ENCODE peak calls at places on chromosomes 11 and 22, in ten cellular contexts. Q is right lobe of liver; N is BE2C; Z is pancreas; D is CD8-positive, alpha-beta T cell; B is psoas muscle; J is lower lobe of right lung; O is upper lobe of right lung; M is transverse colon; L is neural progenitor cell. Y is an unnamed sample.
A peak's percentile ranks its signal among the peaks of the same experiment; 100 is the strongest.

GRCh38 chr11:73974611-73975478 is 7.8 kb downstream of the UCP2 start:
- DNase-seq in Q (peak; percentile 31), N (no peak), Z (no peak), D (no peak), B (peak; percentile 6), J (no peak), O (no peak), M (no peak), L (no peak), Y (peak; percentile 25)

GRCh38 chr22:27238935-27239510 is 562.5 kb downstream of the MN1 start:
- DNase-seq in Q (peak; percentile 59), N (peak; percentile 98), Z (peak; percentile 87), D (no peak), B (peak; percentile 85), J (peak; percentile 52), O (peak; percentile 70), M (no peak), L (no peak), Y (peak; percentile 65)

GRCh38 chr11:95456704-95457491 is 225.9 kb upstream of the SESN3 start:
- DNase-seq in Q (no peak), N (no peak), Z (no peak), D (no peak), B (no peak), J (no peak), O (no peak), M (no peak), L (no peak), Y (no peak)

GRCh38 chr11:58905716-58906547 is 33.4 kb upstream of the GLYATL1 start:
- DNase-seq in Q (peak; percentile 71), N (peak; percentile 73), Z (no peak), D (no peak), B (peak; percentile 73), J (no peak), O (no peak), M (peak; percentile 50), L (peak; percentile 92), Y (no peak)

GRCh38 chr11:86617502-86617901 is 54.9 kb downstream of the ME3 start:
- DNase-seq in Q (no peak), N (no peak), Z (no peak), D (no peak), B (no peak), J (no peak), O (no peak), M (no peak), L (no peak), Y (no peak)

GRCh38 chr11:128210148-128210940 is 377.0 kb downstream of the ETS1 start:
- DNase-seq in Q (no peak), N (no peak), Z (no peak), D (no peak), B (no peak), J (no peak), O (no peak), M (peak; percentile 51), L (no peak), Y (peak; percentile 89)

GRCh38 chr22:45731798-45732495 is 60.3 kb downstream of the ATXN10 start:
- DNase-seq in Q (no peak), N (no peak), Z (no peak), D (no peak), B (no peak), J (no peak), O (no peak), M (no peak), L (peak; percentile 17), Y (no peak)

GRCh38 chr22:19517171-19517500 is 7.1 kb downstream of the CLDN5 start:
- DNase-seq in Q (no peak), N (no peak), Z (no peak), D (no peak), B (no peak), J (no peak), O (no peak), M (no peak), L (no peak), Y (no peak)

GRCh38 chr11:61650781-61651571 is 29.2 kb upstream of the DAGLA start:
- DNase-seq in Q (no peak), N (no peak), Z (no peak), D (no peak), B (peak; percentile 78), J (no peak), O (no peak), M (peak; percentile 63), L (peak; percentile 75), Y (peak; percentile 40)

GRCh38 chr11:125376117-125376516 is 119.9 kb downstream of the FEZ1 start:
- DNase-seq in Q (no peak), N (no peak), Z (no peak), D (no peak), B (peak; percentile 91), J (no peak), O (peak; percentile 74), M (no peak), L (no peak), Y (no peak)

GRCh38 chr11:104663190-104664140 is 234.8 kb downstream of the CASP12 start:
- DNase-seq in Q (no peak), N (no peak), Z (no peak), D (no peak), B (no peak), J (no peak), O (no peak), M (no peak), L (no peak), Y (no peak)

GRCh38 chr22:19523240-19524169 is 705 bp downstream of the CLDN5 start:
- DNase-seq in Q (no peak), N (no peak), Z (no peak), D (no peak), B (no peak), J (no peak), O (no peak), M (no peak), L (peak; percentile 79), Y (no peak)

GRCh38 chr22:35883028-35883620 is 145.5 kb downstream of the RBFOX2 start:
- DNase-seq in Q (no peak), N (no peak), Z (no peak), D (no peak), B (no peak), J (no peak), O (no peak), M (no peak), L (peak; percentile 19), Y (no peak)

GRCh38 chr11:57144531-57145320 is 37.0 kb upstream of the LRRC55 start:
- DNase-seq in Q (no peak), N (peak; percentile 46), Z (no peak), D (no peak), B (no peak), J (no peak), O (no peak), M (no peak), L (no peak), Y (peak; percentile 61)

GRCh38 chr11:108586600-108586999 is 7.0 kb downstream of the EXPH5 start:
- DNase-seq in Q (no peak), N (no peak), Z (no peak), D (no peak), B (no peak), J (no peak), O (no peak), M (no peak), L (no peak), Y (no peak)

GRCh38 chr11:69380451-69380901 is 86.5 kb downstream of the MYEOV start:
- DNase-seq in Q (no peak), N (peak; percentile 39), Z (no peak), D (no peak), B (peak; percentile 25), J (no peak), O (peak; percentile 50), M (peak; percentile 5), L (no peak), Y (no peak)

GRCh38 chr11:86313793-86314192 is 11.8 kb downstream of the HIKESHI start:
- DNase-seq in Q (no peak), N (no peak), Z (no peak), D (no peak), B (no peak), J (no peak), O (no peak), M (no peak), L (no peak), Y (no peak)

GRCh38 chr11:59560702-59561469 is 49.5 kb downstream of the OR4D9 start:
- DNase-seq in Q (peak; percentile 81), N (peak; percentile 80), Z (peak; percentile 91), D (peak; percentile 77), B (peak; percentile 93), J (peak; percentile 89), O (peak; percentile 92), M (peak; percentile 91), L (peak; percentile 94), Y (peak; percentile 88)

GRCh38 chr11:85118151-85118550 is 509.0 kb downstream of the DLG2 start:
- DNase-seq in Q (no peak), N (no peak), Z (no peak), D (no peak), B (no peak), J (no peak), O (no peak), M (no peak), L (peak; percentile 4), Y (no peak)
- H3K4me3 ChIP-seq in Q (no peak overlapping the region), N (no peak overlapping the region), Z (no peak overlapping the region), D (no peak overlapping the region), B (no peak overlapping the region), J (no peak overlapping the region), O (no peak overlapping the region), M (no peak overlapping the region), L (no peak overlapping the region), Y (no peak overlapping the region)

GRCh38 chr11:4134844-4135243 is 40.2 kb downstream of the RRM1 start:
- DNase-seq in Q (no peak), N (no peak), Z (no peak), D (no peak), B (no peak), J (no peak), O (no peak), M (no peak), L (no peak), Y (peak; percentile 17)
- H3K36me3 ChIP-seq in Q (no peaks in the 10 kb centered on the region), N (peaks cover 11% of the 10 kb centered on the region), Z (peaks cover 9% of the 10 kb centered on the region), D (peaks cover 14% of the 10 kb centered on the region), B (peaks cover 84% of the 10 kb centered on the region), J (peaks cover 81% of the 10 kb centered on the region), O (peaks cover 58% of the 10 kb centered on the region), M (peaks cover 35% of the 10 kb centered on the region), L (peaks cover 30% of the 10 kb centered on the region), Y (peaks cover 3% of the 10 kb centered on the region)

GRCh38 chr11:93481696-93482095 is 61.5 kb downstream of the SMCO4 start:
- DNase-seq in Q (peak; percentile 67), N (no peak), Z (no peak), D (no peak), B (no peak), J (no peak), O (no peak), M (no peak), L (no peak), Y (no peak)
- TF ChIP-seq CTCF in Q (peak; percentile 56), N (no peak), Z (no peak), D (no peak), B (peak; percentile 31), J (no peak), O (no peak), M (no peak), L (no peak), Y (no peak)

DNA sequence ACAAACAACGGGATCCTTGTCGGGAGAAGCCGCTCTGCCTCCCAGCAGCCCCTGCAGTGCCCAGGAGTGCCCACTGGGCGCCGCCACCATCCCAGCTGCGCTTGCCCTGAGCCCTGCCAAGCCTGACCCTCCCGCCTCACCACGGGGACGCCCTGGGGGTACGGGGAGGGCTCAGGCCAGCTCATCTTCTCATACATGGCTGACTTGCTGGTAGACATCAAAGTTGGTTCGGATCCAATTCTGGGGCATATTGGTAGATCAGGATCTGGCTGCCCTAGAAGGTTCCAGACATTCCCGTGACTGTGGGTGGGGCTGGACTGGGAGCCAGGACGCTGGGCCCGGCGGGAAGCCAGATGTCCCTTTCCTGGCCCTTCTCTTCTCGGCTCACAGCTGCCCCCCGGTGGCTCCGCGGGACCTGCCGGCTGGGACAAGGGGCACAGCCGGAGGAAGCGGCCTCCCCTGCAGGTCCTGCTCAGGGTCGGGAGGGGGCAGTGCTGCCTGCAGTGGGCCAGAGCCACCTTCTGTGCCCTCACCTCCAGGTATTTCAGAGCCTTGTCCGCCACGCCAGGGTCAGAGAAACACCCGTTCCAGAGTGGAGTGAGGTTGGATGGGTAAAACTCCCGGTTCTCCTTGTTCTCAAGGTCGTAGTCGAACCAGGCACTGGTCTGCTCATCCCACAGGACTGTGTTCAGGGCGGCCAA is 10.6 kb upstream of the TREH start:
- DNase-seq in Q (peak; percentile 98), N (peak; percentile 99), Z (peak; percentile 98), D (peak; percentile 74), B (peak; percentile 96), J (peak; percentile 98), O (peak; percentile 99), M (peak; percentile 85), L (peak; percentile 96), Y (peak; percentile 96)
- H3K4me3 ChIP-seq in Q (peak overlapping the region; percentile 38), N (peak overlapping the region; percentile 61), Z (peak overlapping the region; percentile 33), D (peak overlapping the region; percentile 83), B (peak overlapping the region; percentile 69), J (peak overlapping the region; percentile 55), O (peak overlapping the region; percentile 42), M (peak overlapping the region; percentile 28), L (peak overlapping the region; percentile 37), Y (peak overlapping the region; percentile 25)

Y was measured in Caco-2.